ENCODE peak calls at places on chromosomes 6 and 20, in ten cellular contexts. Q, V, J, P, M, X, O, Z, B and K are unnamed samples. For H3K4me1, the result is how much of the 10 kb centered on the place peaks cover.

GRCh38 chr6:169249057-169249456 is 4.6 kb downstream of the THBS2 start:
- DNase-seq in P (no peak), X (no peak), M (no peak), Z (no peak), Q (no peak), J (peak), B (no peak), O (no peak), V (no peak), K (no peak)

GRCh38 chr6:130513770-130514169 is 148.0 kb downstream of the TMEM200A start:
- DNase-seq in P (no peak), J (no peak), B (peak), M (peak), V (peak), X (peak), Z (no peak), Q (no peak), O (no peak), K (peak)

GRCh38 chr20:53939554-53940355 is 130.6 kb downstream of the BCAS1 start:
- DNase-seq in X (peak), Z (peak), M (peak), V (peak), O (peak), B (peak), Q (peak), P (peak), J (peak), K (no peak)

GRCh38 chr6:30730611-30731435 is 10.7 kb downstream of the TUBB start:
- DNase-seq in V (peak), Q (no peak), P (peak), X (peak), M (peak), O (peak), Z (peak), B (peak), J (peak), K (peak)

GRCh38 chr6:170423030-170423429 is 116.5 kb downstream of the FAM120B start:
- DNase-seq in O (no peak), Q (no peak), M (no peak), X (no peak), P (no peak), V (no peak), Z (peak), J (no peak), B (no peak), K (no peak)

GRCh38 chr6:54860132-54860531 is 13.6 kb downstream of the FAM83B start:
- DNase-seq in M (no peak), Z (no peak), O (no peak), V (no peak), X (no peak), J (no peak), P (no peak), B (no peak), Q (no peak), K (no peak)

GRCh38 chr6:170232186-170233002 is 58.5 kb downstream of the DLL1 start:
- DNase-seq in O (no peak), B (no peak), V (peak), Q (no peak), M (no peak), Z (no peak), J (peak), P (no peak), X (no peak), K (no peak)

GRCh38 chr6:17885079-17885478 is 102.4 kb downstream of the KIF13A start:
- DNase-seq in X (no peak), Z (no peak), M (no peak), O (no peak), Q (no peak), V (no peak), B (no peak), P (no peak), J (no peak), K (no peak)

GRCh38 chr20:40993794-40994540 is 34.7 kb upstream of the TOP1 start:
- DNase-seq in B (no peak), M (no peak), Z (no peak), J (no peak), O (no peak), V (no peak), X (no peak), Q (no peak), P (no peak), K (no peak)

GRCh38 chr20:36862857-36863668 is 12.9 kb upstream of the TLDC2 start:
- DNase-seq in O (no peak), Q (no peak), X (no peak), P (no peak), Z (no peak), M (no peak), B (no peak), J (no peak), V (no peak), K (no peak)

GRCh38 chr6:169684056-169684455 is 17.8 kb downstream of the WDR27 start:
- DNase-seq in B (no peak), Q (no peak), J (no peak), M (no peak), X (no peak), O (no peak), Z (no peak), P (no peak), V (no peak), K (no peak)

GRCh38 chr6:144953552-144954240 is 668.6 kb downstream of the UTRN start:
- DNase-seq in B (no peak), V (no peak), J (no peak), M (no peak), P (no peak), Z (no peak), Q (no peak), O (no peak), X (no peak), K (no peak)

GRCh38 chr6:4880373-4880762 is 104.2 kb downstream of the CDYL start:
- DNase-seq in X (no peak), J (no peak), V (no peak), M (no peak), Z (no peak), B (no peak), P (no peak), O (no peak), Q (no peak), K (no peak)

GRCh38 chr6:43078651-43079050 is 2.5 kb downstream of the PTK7 start:
- DNase-seq in V (peak), M (no peak), Q (no peak), J (no peak), Z (no peak), B (no peak), O (no peak), P (no peak), X (no peak), K (no peak)

GRCh38 chr6:36692861-36693702 is 4.5 kb upstream of the RAB44 start:
- DNase-seq in B (no peak), Z (no peak), M (no peak), J (peak), O (no peak), X (no peak), P (peak), V (no peak), Q (no peak), K (no peak)

GRCh38 chr20:52049001-52049731 is 142.4 kb downstream of the ZFP64 start:
- DNase-seq in P (no peak), V (peak), O (peak), Q (no peak), X (no peak), M (no peak), Z (no peak), J (no peak), B (no peak), K (no peak)

GRCh38 chr6:2476376-2476775 is 231.0 kb upstream of the GMDS start:
- DNase-seq in O (no peak), M (no peak), B (no peak), V (no peak), X (no peak), Q (no peak), P (no peak), J (no peak), Z (no peak), K (no peak)

GRCh38 chr20:35320396-35321126 is 28.3 kb upstream of the FAM83C start:
- DNase-seq in O (no peak), B (no peak), Q (no peak), X (no peak), Z (no peak), P (no peak), M (no peak), V (peak), J (no peak), K (no peak)

GRCh38 chr6:8494730-8495129 is 59.4 kb upstream of the SLC35B3 start:
- DNase-seq in B (no peak), O (no peak), J (no peak), P (no peak), M (no peak), V (no peak), Z (no peak), X (no peak), Q (no peak), K (no peak)

GRCh38 chr20:56380375-56380774 is 11.6 kb downstream of the AURKA start:
- DNase-seq in P (no peak), Q (no peak), Z (no peak), V (peak), J (no peak), X (no peak), B (no peak), O (no peak), M (no peak), K (no peak)

GRCh38 chr6:160391419-160392116 is 43.4 kb downstream of the SLC22A3 start:
- DNase-seq in X (no peak), V (peak), M (no peak), Z (no peak), B (no peak), Q (no peak), J (no peak), O (no peak), P (no peak), K (no peak)

GRCh38 chr6:160398674-160399271 is 50.6 kb downstream of the SLC22A3 start:
- DNase-seq in P (no peak), O (no peak), Z (no peak), Q (no peak), M (peak), B (no peak), V (no peak), X (no peak), J (no peak), K (no peak)

GRCh38 chr6:160394654-160395035 is 46.5 kb downstream of the SLC22A3 start:
- DNase-seq in M (no peak), V (no peak), Z (no peak), P (no peak), B (no peak), Q (no peak), X (no peak), J (no peak), O (no peak), K (no peak)

GRCh38 chr6:160393966-160394653 is 45.9 kb downstream of the SLC22A3 start:
- DNase-seq in J (no peak), O (no peak), X (no peak), B (no peak), P (no peak), Q (no peak), M (no peak), Z (no peak), V (no peak), K (no peak)

GRCh38 chr6:160395187-160395586 is 47.0 kb downstream of the SLC22A3 start:
- DNase-seq in V (no peak), B (no peak), P (no peak), J (no peak), X (no peak), O (no peak), Z (no peak), M (no peak), Q (no peak), K (no peak)
- H3K4me1 ChIP-seq in V (under half), B (under half), P (under half), J (under half), X (under half), O (under half), Z (under half), M (under half), Q (under half), K (under half)

GRCh38 chr6:25237579-25237978 is 41.6 kb upstream of the CARMIL1 start:
- DNase-seq in O (no peak), P (no peak), M (no peak), J (no peak), X (no peak), Q (no peak), Z (no peak), B (no peak), V (no peak), K (no peak)
- H3K4me3 ChIP-seq in O (no peak), P (no peak), M (no peak), J (no peak), X (no peak), Q (no peak), Z (no peak), B (no peak), V (no peak), K (no peak)

DNA sequence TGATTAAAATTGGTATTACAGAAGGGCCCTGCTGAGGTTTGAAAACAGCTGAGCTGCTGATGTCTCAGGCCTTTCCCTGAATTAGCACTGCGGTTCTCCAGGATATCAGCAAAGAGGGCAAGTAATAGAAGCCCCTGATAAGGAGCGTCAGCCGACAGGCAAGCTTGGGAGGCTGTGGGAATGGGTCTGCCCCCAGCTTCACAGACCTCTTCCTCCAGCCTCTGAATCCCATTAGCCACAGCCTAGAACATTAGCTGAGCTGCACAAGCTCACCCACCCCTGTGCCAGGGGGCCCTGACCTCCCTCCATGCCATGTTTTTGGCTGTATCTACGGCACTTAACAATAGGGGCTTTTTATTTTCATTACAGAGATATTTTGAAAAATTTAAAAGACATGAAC is 59.9 kb downstream of the VAPB start:
- DNase-seq in M (no peak), V (no peak), Z (peak), P (no peak), O (no peak), Q (no peak), J (no peak), B (no peak), X (no peak), K (no peak)
- H3K27ac ChIP-seq in M (no peak), V (no peak), Z (peak), P (no peak), O (no peak), Q (no peak), J (no peak), B (no peak), X (no peak), K (no peak)

DNA sequence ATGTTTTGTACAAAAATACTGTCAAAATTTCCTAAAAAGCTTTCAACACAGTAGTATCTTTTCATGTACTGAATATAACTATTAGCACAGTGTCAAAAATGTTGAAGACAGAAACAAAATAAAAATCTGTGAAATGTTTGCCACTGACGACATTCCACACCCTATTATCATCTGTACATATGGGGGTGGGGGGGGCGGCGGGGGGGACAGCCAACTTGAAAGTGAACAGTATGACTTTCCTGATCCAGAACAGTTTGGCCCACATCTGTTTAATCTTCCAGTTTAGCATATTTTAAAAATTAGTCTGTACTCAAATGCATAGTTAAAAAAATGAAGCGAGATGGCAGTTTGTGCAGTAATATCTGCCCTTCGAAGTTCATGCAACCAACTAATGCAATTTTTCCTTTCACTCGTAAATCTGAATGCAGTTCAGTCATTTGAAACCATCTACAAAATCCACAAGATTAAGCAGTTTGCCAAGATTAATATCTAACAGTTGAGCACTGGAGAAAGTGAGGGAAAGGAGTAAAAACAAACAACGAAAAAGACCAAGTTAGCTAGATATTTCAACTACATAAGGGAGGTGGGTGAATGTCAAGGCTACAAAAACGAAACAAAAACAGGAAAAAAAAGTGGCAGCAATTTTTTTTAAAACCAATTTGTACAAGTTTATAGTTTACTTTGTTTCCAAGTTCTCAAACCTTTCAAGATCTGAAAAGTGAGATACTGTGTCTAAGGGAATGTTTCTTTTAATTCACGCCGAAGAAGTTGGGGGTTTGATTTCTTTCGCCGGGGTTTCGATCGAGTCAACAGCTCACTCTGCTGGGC is 1.9 kb downstream of the CITED2 start:
- DNase-seq in B (no peak), Z (no peak), X (no peak), P (no peak), J (no peak), V (peak), O (no peak), Q (no peak), M (no peak), K (no peak)
- H3K4me1 ChIP-seq in B (under half), Z (under half), X (under half), P (under half), J (under half), V (under half), O (under half), Q (under half), M (half or more), K (under half)

DNA sequence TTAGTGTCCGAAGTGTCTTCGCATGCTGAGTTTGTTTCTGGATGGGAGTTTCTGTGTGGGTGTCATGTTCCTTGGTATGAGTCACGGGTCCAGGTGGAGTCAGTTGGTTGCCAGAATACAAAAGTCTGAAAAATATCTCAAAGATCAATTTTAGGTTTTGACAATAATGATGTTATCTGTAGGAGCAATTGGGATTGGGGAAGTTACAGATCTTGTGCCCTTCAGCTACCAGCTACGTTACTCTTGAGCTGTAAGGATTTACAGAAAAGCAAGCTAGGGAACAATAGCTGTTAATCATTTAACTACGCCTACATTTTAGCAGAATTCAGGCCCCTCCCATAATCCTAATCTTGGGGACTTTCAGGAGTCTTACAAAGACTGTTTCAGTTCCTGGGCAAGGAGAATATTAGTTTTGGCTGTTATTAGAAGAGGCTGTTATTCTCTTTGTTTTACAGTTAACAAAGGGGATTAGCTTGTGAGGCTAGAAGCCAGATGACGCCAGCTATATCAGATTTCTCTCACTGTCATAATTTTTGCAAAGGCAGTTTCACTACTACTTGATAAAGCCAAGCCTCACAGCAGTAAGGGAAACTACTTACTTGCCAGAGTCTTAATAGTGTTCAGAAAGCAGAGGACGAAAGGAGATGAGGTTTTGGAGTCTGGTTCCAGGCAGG is 15.4 kb upstream of the SLC22A16 start:
- DNase-seq in B (no peak), M (no peak), Z (no peak), Q (no peak), O (no peak), J (no peak), X (no peak), P (no peak), V (no peak), K (no peak)
- H3K4me3 ChIP-seq in B (no peak), M (no peak), Z (no peak), Q (no peak), O (no peak), J (no peak), X (no peak), P (no peak), V (no peak), K (no peak)